ENCODE peak calls at places on chromosomes 3 and 15, in five cellular contexts. Q, S, I, O and G are unnamed samples. For H3K9me3, the result is how much of the 10 kb centered on the place peaks cover.

GRCh38 chr3:185739264-185739701 is 85.6 kb downstream of the IGF2BP2 start:
- DNase-seq in O (no peak), I (no peak), S (no peak), Q (no peak), G (no peak)

GRCh38 chr3:159239054-159239453 is 437.2 kb downstream of the MFSD1 start:
- DNase-seq in I (no peak), O (no peak), Q (no peak), S (no peak), G (no peak)

GRCh38 chr3:13851091-13851849 is 28.6 kb downstream of the WNT7A start:
- DNase-seq in Q (no peak), O (no peak), S (no peak), I (no peak), G (no peak)

GRCh38 chr3:48014358-48014757 is 1.9 kb downstream of the MAP4 start:
- DNase-seq in I (no peak), Q (no peak), O (no peak), S (no peak), G (no peak)

GRCh38 chr3:137709011-137709601 is 55.0 kb upstream of the SOX14 start:
- DNase-seq in I (peak), Q (no peak), O (peak), S (no peak), G (no peak)

GRCh38 chr3:177827517-177828249 is 630.4 kb upstream of the TBL1XR1 start:
- DNase-seq in I (peak), Q (no peak), O (no peak), S (no peak), G (no peak)

GRCh38 chr15:85865070-85865684 is 70.5 kb upstream of the KLHL25 start:
- DNase-seq in Q (no peak), I (peak), S (no peak), O (peak), G (no peak)

GRCh38 chr15:34652726-34653033 is 69.2 kb upstream of the GOLGA8B start:
- DNase-seq in O (no peak), I (no peak), Q (no peak), S (no peak), G (no peak)

GRCh38 chr3:141738636-141739363 is 702 bp downstream of the RNF7 start:
- DNase-seq in O (peak), Q (no peak), I (peak), S (peak), G (no peak)

GRCh38 chr3:120559228-120560061 is 36.7 kb upstream of the NDUFB4 start:
- DNase-seq in O (peak), I (peak), Q (no peak), S (no peak), G (no peak)

GRCh38 chr15:56366211-56366610 is 985 bp downstream of the TEX9 start:
- DNase-seq in Q (no peak), S (no peak), O (no peak), I (no peak), G (no peak)

GRCh38 chr15:86394866-86395265 is 315.2 kb downstream of the AGBL1 start:
- DNase-seq in S (no peak), Q (no peak), O (no peak), I (no peak), G (no peak)

DNA sequence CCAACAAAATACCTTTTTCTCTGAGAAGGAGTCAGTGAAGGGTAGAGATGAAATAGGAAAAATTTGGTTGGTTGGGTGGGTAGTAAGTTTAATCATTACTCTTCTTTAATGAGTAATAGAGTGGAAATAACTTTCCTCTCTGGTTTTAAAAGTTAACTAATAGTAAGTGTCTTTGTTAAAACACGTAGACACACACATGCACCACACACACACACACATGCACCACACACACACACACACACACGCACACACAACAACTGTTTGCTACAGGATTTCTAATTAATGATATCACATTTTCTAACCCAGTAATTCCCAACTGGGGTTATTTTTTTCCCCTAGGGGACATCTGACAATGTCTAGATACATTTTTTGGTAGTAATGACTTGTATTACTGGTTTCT is 84.1 kb downstream of the CHL1 start:
- DNase-seq in S (no peak), O (no peak), Q (no peak), I (no peak), G (no peak)
- H3K9me3 ChIP-seq in S (under half), O (under half), Q (under half), I (under half), G (under half)

DNA sequence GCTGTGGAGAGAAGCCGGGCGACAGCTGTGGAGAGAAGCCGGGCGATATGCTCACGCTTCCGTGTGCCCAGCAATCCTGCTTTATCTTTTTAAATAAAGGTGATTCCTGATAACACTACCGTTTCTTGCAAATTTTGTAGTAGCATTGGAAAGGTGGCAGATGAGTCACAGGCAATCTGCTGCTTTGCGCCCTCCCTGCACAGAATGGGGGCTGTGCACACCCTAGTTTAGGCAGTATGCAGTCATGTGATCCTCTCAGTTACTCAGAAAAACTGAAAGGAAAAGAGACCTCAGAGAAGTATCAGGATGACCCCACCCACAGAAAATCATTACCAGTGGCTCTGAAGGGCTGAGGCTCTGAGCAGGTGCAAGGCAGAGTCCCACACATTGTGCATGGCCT is 24.9 kb upstream of the TMCC1 start:
- DNase-seq in S (no peak), O (no peak), I (no peak), Q (no peak), G (no peak)
- H3K9me3 ChIP-seq in S (under half), O (under half), I (under half), Q (under half), G (under half)

GRCh38 chr15:27500206-27500605 is 529.2 kb downstream of the GABRG3 start:
- DNase-seq in I (no peak), Q (peak), O (no peak), S (no peak), G (no peak)
- H3K9me3 ChIP-seq in I (under half), Q (under half), O (under half), S (under half), G (under half)

DNA sequence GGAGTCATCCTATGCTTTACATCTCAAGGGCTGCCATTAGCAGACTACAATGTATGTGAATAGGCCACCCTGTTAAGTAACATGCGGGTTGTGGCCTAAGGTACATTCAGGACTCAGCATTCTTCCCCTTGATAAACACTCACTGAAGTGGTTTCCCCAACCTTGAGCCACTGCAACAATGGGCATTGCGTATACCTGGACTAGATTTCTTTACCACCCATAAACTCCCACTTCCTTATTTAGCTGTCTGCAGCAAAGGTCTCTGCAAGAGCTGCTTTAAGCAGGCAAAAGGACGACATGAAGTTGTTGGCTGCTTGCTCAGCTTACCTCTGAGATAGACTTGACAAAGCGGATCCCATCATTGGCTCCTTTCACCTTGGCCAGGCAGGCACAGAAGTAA is 16.2 kb downstream of the FYCO1 start:
- DNase-seq in S (no peak), I (no peak), O (no peak), Q (no peak), G (no peak)
- H3K9me3 ChIP-seq in S (under half), I (under half), O (under half), Q (under half), G (under half)

GRCh38 chr15:23753248-23753647 is 66.1 kb upstream of the NDN start:
- DNase-seq in S (no peak), O (no peak), I (no peak), Q (no peak), G (no peak)
- H3K9me3 ChIP-seq in S (under half), O (under half), I (under half), Q (under half), G (under half)

GRCh38 chr15:25242957-25243799 is 195.6 kb downstream of the UBE3A start:
- DNase-seq in O (no peak), S (no peak), I (no peak), Q (peak), G (peak)
- H3K9me3 ChIP-seq in O (under half), S (under half), I (under half), Q (half or more), G (under half)

GRCh38 chr3:176351408-176351807 is 845.9 kb downstream of the TBL1XR1 start:
- DNase-seq in I (no peak), Q (no peak), O (no peak), S (no peak), G (no peak)

GRCh38 chr3:176341963-176342362 is 855.3 kb downstream of the TBL1XR1 start:
- DNase-seq in I (no peak), O (no peak), S (no peak), Q (no peak), G (no peak)

GRCh38 chr3:176352716-176353334 is 844.5 kb downstream of the TBL1XR1 start:
- DNase-seq in S (no peak), I (no peak), O (no peak), Q (no peak), G (no peak)

GRCh38 chr3:176349706-176350105 is 847.6 kb downstream of the TBL1XR1 start:
- DNase-seq in I (no peak), O (no peak), S (no peak), Q (no peak), G (no peak)

DNA sequence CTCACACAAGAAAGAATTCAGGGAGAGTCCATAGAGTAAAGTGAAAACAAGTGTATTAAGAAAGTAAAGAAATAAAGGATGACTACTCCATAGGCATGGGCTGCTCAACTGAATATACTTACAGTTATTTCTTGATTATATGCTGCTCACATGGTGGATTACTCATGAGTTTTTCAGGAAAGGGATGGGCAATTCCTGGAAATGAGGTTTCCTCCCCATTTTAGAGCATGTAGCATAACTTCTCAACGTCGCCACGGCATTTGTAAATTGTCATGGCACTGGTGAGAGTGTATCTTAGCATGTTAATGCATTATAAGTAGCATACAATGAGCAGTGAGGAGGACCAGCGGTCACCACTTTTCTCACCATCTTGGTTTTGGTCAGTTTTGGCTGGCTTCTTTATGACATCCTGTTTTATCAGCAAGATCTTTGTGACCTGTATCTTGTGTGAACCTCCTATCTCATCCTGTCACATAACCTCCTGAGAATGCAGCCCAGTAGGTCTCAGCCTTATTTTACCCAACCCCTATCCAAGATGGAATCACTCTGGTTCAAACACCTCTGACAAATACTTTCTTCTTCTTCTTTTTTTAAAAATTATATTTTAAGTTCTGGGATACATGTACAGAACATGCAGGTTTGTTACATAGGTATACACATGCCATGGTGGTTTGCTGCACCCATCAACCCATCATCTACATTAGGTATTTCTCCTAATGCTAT is 849.7 kb downstream of the TBL1XR1 start:
- DNase-seq in S (no peak), I (no peak), O (no peak), Q (no peak), G (no peak)
- H3K9me3 ChIP-seq in S (under half), I (under half), O (under half), Q (under half), G (under half)

GRCh38 chr15:25179673-25180511 is 225.1 kb downstream of the SNRPN start:
- DNase-seq in I (no peak), S (no peak), Q (peak), O (no peak), G (no peak)

GRCh38 chr15:25182098-25182478 is 227.3 kb downstream of the SNRPN start:
- DNase-seq in Q (peak), I (no peak), S (no peak), O (no peak), G (no peak)

GRCh38 chr15:25181290-25182097 is 226.7 kb downstream of the SNRPN start:
- DNase-seq in I (no peak), O (no peak), Q (peak), S (no peak), G (peak)

GRCh38 chr15:25178835-25179672 is 224.3 kb downstream of the SNRPN start:
- DNase-seq in Q (peak), O (no peak), I (no peak), S (no peak), G (peak)

DNA sequence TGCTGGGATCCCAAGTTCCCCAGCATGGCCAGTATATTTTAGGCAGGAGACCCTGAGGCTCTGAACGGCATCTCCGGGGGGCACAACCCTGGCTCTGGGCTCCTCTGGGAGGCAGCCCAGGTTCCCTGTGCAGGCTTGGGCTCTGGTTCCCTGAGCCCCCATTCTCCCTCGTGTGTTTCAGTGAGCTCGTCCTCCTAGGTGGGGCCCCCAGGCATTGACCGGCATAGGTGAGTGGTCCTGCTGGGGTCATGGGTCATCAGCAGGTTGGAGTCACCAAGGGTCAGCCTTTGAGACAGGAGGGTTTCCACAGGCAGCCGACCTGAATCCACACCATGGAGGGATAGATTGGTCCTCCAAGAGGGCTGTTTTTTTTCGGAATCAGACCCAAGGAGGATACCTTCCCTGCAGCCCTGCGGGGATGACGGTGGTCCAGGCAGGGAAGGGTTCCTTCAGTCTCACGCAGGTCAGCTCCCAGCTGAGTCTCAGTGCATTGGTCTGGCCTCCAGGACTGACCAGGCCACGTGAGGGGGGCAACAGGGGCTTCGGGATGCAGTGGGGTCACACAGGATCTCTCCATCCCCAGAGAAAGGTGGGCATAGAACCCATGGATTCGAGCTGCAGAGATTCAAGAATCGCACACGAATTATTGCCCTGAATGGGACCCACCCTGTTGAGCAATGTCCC is 226.0 kb downstream of the SNRPN start:
- DNase-seq in I (no peak), S (no peak), O (no peak), Q (peak), G (no peak)
- H3K9me3 ChIP-seq in I (under half), S (under half), O (under half), Q (half or more), G (under half)

GRCh38 chr15:73150831-73151230 is 98.6 kb downstream of the NEO1 start:
- DNase-seq in S (no peak), O (no peak), Q (no peak), I (no peak), G (no peak)

GRCh38 chr15:73153024-73153423 is 100.8 kb downstream of the NEO1 start:
- DNase-seq in S (no peak), Q (no peak), I (no peak), O (no peak), G (no peak)

GRCh38 chr15:73156431-73157191 is 104.3 kb downstream of the NEO1 start:
- DNase-seq in O (no peak), Q (peak), S (no peak), I (no peak), G (no peak)

DNA sequence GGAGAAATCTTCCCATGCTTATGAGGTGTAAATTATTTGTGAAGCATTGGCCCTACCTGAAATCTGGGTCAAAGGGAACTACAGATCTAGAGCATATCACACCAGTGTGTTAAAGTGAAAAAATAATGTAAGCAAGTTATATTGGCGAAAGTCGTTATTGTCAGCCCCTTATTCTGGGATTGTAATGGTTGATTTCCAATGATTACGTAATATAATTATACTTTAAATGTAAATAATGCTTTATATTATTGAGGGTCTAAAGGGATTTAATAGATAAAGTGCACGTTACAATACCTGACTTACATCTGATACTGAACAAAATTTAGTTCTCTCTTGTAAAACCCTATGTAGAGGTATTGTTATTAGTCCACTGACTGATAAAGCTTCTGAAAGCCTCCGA is 101.2 kb downstream of the NEO1 start:
- DNase-seq in S (no peak), I (no peak), Q (no peak), O (no peak), G (no peak)
- H3K9me3 ChIP-seq in S (under half), I (under half), Q (under half), O (under half), G (under half)

GRCh38 chr3:7285502-7285901 is 424.6 kb downstream of the GRM7 start:
- DNase-seq in I (no peak), S (no peak), O (no peak), Q (no peak), G (no peak)
- H3K9me3 ChIP-seq in I (under half), S (under half), O (under half), Q (under half), G (under half)